ENCODE peak calls at places on chromosomes 16 and 17, in four cellular contexts. S is hypothalamus; N is CD4-positive, alpha-beta memory T cell; Q is T1000. B is an unnamed sample.
A peak's percentile ranks its signal among the peaks of the same experiment; 100 is the strongest.

GRCh38 chr17:58224315-58224714 is 5.3 kb upstream of the MKS1 start:
- DNase-seq in S (no peak), N (no peak), Q (no peak), B (no peak)

GRCh38 chr17:80523054-80523744 is 21.4 kb upstream of the RPTOR start:
- DNase-seq in S (no peak), N (no peak), Q (no peak), B (no peak)

GRCh38 chr17:51474764-51475163 is 214.4 kb downstream of the UTP18 start:
- DNase-seq in S (no peak), N (no peak), Q (no peak), B (no peak)

GRCh38 chr16:2023098-2023925 is 3.4 kb upstream of the NHERF2 start:
- DNase-seq in S (peak; percentile 92), N (peak; percentile 90), Q (peak; percentile 93), B (peak; percentile 92)

GRCh38 chr17:29778936-29779811 is 150.9 kb downstream of the SSH2 start:
- DNase-seq in S (peak; percentile 52), N (peak; percentile 76), Q (peak; percentile 27), B (peak; percentile 77)

GRCh38 chr17:17570207-17570797 is 21.2 kb downstream of the PEMT start:
- DNase-seq in S (peak; percentile 20), N (no peak), Q (no peak), B (no peak)

GRCh38 chr17:8935194-8935593 is 30.3 kb downstream of the PIK3R5 start:
- DNase-seq in S (no peak), N (peak; percentile 86), Q (no peak), B (no peak)

GRCh38 chr17:33651631-33652030 is 358.5 kb upstream of the ASIC2 start:
- DNase-seq in S (no peak), N (no peak), Q (no peak), B (no peak)

GRCh38 chr16:31438414-31438813 is 4.2 kb downstream of the ZNF843 start:
- DNase-seq in S (no peak), N (no peak), Q (no peak), B (no peak)

GRCh38 chr17:31524926-31525800 is 133.7 kb downstream of the RAB11FIP4 start:
- DNase-seq in S (peak; percentile 77), N (peak; percentile 73), Q (peak; percentile 50), B (peak; percentile 98)

GRCh38 chr17:78179372-78179771 is 7.5 kb downstream of the TK1 start:
- DNase-seq in S (no peak), N (no peak), Q (peak; percentile 28), B (no peak)

GRCh38 chr16:10656618-10657017 is 38.1 kb downstream of the TEKT5 start:
- DNase-seq in S (no peak), N (no peak), Q (no peak), B (no peak)

GRCh38 chr17:82752371-82753200 is 721 bp downstream of the TBCD start:
- DNase-seq in S (no peak), N (peak; percentile 37), Q (no peak), B (no peak)

GRCh38 chr16:75097941-75098897 is 18.4 kb downstream of the LDHD start:
- DNase-seq in S (no peak), N (peak; percentile 94), Q (no peak), B (no peak)

GRCh38 chr17:80501739-80502577 is 25.6 kb upstream of the NPTX1 start:
- DNase-seq in S (no peak), N (no peak), Q (peak; percentile 87), B (no peak)

GRCh38 chr17:57955183-57955952 is at the start of gene CUEDC1:
- DNase-seq in S (peak; percentile 78), N (peak; percentile 56), Q (peak; percentile 54), B (no peak)

GRCh38 chr17:6914711-6915110 is 81.1 kb upstream of the ALOX12 start:
- DNase-seq in S (no peak), N (no peak), Q (no peak), B (no peak)

GRCh38 chr17:19647697-19648474 is 665 bp upstream of the ALDH3A2 start:
- DNase-seq in S (peak; percentile 61), N (peak; percentile 42), Q (peak; percentile 50), B (peak; percentile 49)

GRCh38 chr17:29010129-29010528 is 4.3 kb upstream of the SEZ6 start:
- DNase-seq in S (no peak), N (no peak), Q (no peak), B (no peak)

GRCh38 chr16:85002643-85003042 is 8.7 kb downstream of the ZDHHC7 start:
- DNase-seq in S (no peak), N (no peak), Q (no peak), B (no peak)

GRCh38 chr17:74807925-74808324 is 31.8 kb upstream of the NAT9 start:
- DNase-seq in S (peak; percentile 30), N (no peak), Q (no peak), B (no peak)

GRCh38 chr16:84550096-84550495 is 45.6 kb upstream of the MEAK7 start:
- DNase-seq in S (no peak), N (no peak), Q (no peak), B (no peak)

GRCh38 chr17:58283674-58284612 is 3.2 kb upstream of the MPO start:
- DNase-seq in S (no peak), N (no peak), Q (no peak), B (no peak)

GRCh38 chr16:11032922-11033291 is 88.5 kb downstream of the CLEC16A start:
- DNase-seq in S (no peak), N (no peak), Q (no peak), B (no peak)

GRCh38 chr17:50661795-50662391 is 27.2 kb downstream of the ABCC3 start:
- DNase-seq in S (no peak), N (no peak), Q (peak; percentile 72), B (peak; percentile 41)

GRCh38 chr17:2435852-2436251 is 35.0 kb upstream of the MNT start:
- DNase-seq in S (no peak), N (no peak), Q (no peak), B (no peak)

GRCh38 chr17:70661342-70662222 is 492.2 kb downstream of the KCNJ2 start:
- DNase-seq in S (no peak), N (no peak), Q (peak; percentile 2), B (no peak)

GRCh38 chr16:12235110-12235509 is 258.6 kb downstream of the SNX29 start:
- DNase-seq in S (peak; percentile 2), N (no peak), Q (no peak), B (no peak)

GRCh38 chr16:57479422-57480126 is 6.7 kb downstream of the DOK4 start:
- DNase-seq in S (peak; percentile 30), N (no peak), Q (no peak), B (no peak)

GRCh38 chr17:81272616-81273015 is 22.5 kb downstream of the SLC38A10 start:
- DNase-seq in S (no peak), N (no peak), Q (no peak), B (no peak)